ENCODE peak calls at places on chromosome 18, in ten cellular contexts. W, H, U, T, V, S, N, X, E and P are unnamed samples.

GRCh38 chr18:78875268-78875997 is 104.2 kb upstream of the SALL3 start:
- DNase-seq in S (peak; percentile 12), W (no peak), N (peak; percentile 19), T (peak; percentile 3), U (peak; percentile 72), X (peak; percentile 38), E (no peak), V (no peak), H (peak; percentile 36), P (no peak)

GRCh38 chr18:79868811-79869541 is 71.2 kb downstream of the KCNG2 start:
- DNase-seq in V (no peak), N (no peak), U (no peak), E (no peak), S (no peak), H (no peak), W (peak; percentile 6), X (no peak), T (no peak), P (no peak)

GRCh38 chr18:67302043-67302442 is 214.5 kb downstream of the DSEL start:
- DNase-seq in U (no peak), V (no peak), H (no peak), W (no peak), T (no peak), N (no peak), E (peak; percentile 51), X (no peak), S (peak; percentile 52), P (no peak)

GRCh38 chr18:78699516-78699915 is 280.1 kb upstream of the SALL3 start:
- DNase-seq in X (no peak), H (no peak), S (no peak), W (no peak), U (no peak), V (no peak), N (no peak), E (no peak), T (no peak), P (no peak)

GRCh38 chr18:78659748-78660147 is 319.9 kb upstream of the SALL3 start:
- DNase-seq in E (no peak), N (no peak), V (no peak), S (no peak), H (no peak), U (peak; percentile 67), T (no peak), X (peak; percentile 59), W (no peak), P (no peak)

GRCh38 chr18:11021477-11021876 is 127.9 kb downstream of the PIEZO2 start:
- DNase-seq in H (no peak), S (no peak), W (no peak), N (no peak), T (no peak), X (no peak), E (no peak), U (no peak), V (no peak), P (no peak)

GRCh38 chr18:59549797-59550516 is 147.3 kb downstream of the CCBE1 start:
- DNase-seq in U (no peak), T (no peak), E (no peak), V (no peak), N (no peak), S (no peak), W (no peak), X (peak; percentile 52), H (no peak), P (no peak)

GRCh38 chr18:60295776-60296175 is 76.8 kb downstream of the MC4R start:
- DNase-seq in S (no peak), E (no peak), W (no peak), T (no peak), H (no peak), X (no peak), U (peak; percentile 11), V (no peak), N (no peak), P (no peak)

DNA sequence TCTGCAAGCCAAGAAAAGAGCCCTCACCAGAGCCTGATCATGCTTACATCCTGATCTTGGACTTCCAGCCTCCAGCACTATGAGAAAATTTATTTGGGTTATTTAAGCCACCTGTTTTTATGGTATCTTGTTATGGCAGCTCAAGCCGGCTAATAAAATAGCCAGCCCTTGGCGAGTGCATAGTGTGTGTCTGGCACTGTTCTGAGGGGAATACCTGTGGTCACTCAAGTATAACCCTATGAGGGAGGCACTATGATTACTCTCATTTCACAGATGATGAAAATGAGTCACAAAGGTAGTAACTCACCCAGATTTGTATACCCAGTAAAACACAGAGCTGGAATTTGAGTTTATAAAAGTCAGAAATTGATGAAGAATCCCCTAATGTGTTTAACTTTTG is 556.9 kb upstream of the SETBP1 start:
- DNase-seq in X (no peak), N (no peak), U (no peak), T (no peak), V (no peak), W (no peak), S (no peak), H (no peak), E (no peak), P (no peak)
- H3K4me3 ChIP-seq in X (no peak overlapping the region), N (no peak overlapping the region), U (no peak overlapping the region), T (no peak overlapping the region), V (no peak overlapping the region), W (no peak overlapping the region), S (no peak overlapping the region), H (no peak overlapping the region), E (no peak overlapping the region), P (no peak overlapping the region)

GRCh38 chr18:43396266-43396665 is 119.0 kb upstream of the SYT4 start:
- DNase-seq in E (no peak), V (no peak), X (peak; percentile 10), H (peak; percentile 5), S (peak; percentile 53), T (no peak), W (no peak), N (no peak), U (peak; percentile 38), P (no peak)
- TF ChIP-seq CTCF in E (peak; percentile 23), V (peak; percentile 17), X (peak; percentile 59), H (no peak), S (peak; percentile 38), T (no peak), W (peak; percentile 29), N (no peak), U (peak; percentile 69), P (peak; percentile 25)

GRCh38 chr18:3492721-3493120 is 42.7 kb downstream of the TGIF1 start:
- DNase-seq in V (no peak), U (no peak), W (no peak), H (no peak), E (no peak), N (no peak), X (no peak), T (no peak), S (no peak), P (no peak)
- H3K4me3 ChIP-seq in V (no peak overlapping the region), U (no peak overlapping the region), W (no peak overlapping the region), H (no peak overlapping the region), E (no peak overlapping the region), N (no peak overlapping the region), X (no peak overlapping the region), T (no peak overlapping the region), S (no peak overlapping the region), P (no peak overlapping the region)

DNA sequence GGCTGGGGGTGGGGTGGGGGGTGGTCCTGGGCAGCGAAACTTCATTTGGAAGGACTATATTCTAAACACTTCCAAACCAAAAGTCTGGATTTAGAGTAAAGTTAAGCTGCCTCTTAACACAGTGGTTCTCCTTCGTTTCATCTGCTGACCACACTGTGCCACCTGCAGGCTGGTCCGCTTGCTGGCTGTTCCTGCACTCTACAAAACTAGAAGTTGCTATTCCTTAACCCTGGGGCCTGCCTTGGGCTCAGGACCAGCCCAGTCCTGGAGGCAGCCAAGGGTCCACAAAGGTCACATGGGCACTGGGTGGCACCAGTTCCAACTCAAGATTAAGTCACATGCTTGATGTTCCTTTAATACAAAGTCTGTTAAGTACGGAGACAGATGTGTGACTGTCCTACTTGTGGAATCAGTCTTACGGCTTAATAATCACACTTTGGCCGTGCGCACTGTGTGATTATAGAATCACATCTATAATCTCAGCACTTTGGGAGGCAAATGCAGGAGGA is 195.4 kb downstream of the FAM210A start:
- DNase-seq in U (peak; percentile 52), H (peak; percentile 46), S (peak; percentile 18), T (no peak), E (peak; percentile 8), X (peak; percentile 43), N (peak; percentile 4), V (no peak), W (peak; percentile 52), P (no peak)
- TF ChIP-seq CTCF in U (peak; percentile 61), H (peak; percentile 46), S (peak; percentile 10), T (no peak), E (peak; percentile 42), X (peak; percentile 70), N (peak; percentile 30), V (peak; percentile 33), W (peak; percentile 51), P (peak; percentile 48)

GRCh38 chr18:3625717-3626091 is 175.7 kb downstream of the TGIF1 start:
- DNase-seq in X (no peak), S (peak; percentile 47), E (peak; percentile 19), V (no peak), T (no peak), W (no peak), N (no peak), U (no peak), H (no peak), P (no peak)

GRCh38 chr18:3624818-3625716 is 175.1 kb downstream of the TGIF1 start:
- DNase-seq in T (peak; percentile 26), X (no peak), E (peak; percentile 98), N (peak; percentile 86), H (peak; percentile 96), U (no peak), S (peak; percentile 99), W (no peak), V (no peak), P (no peak)

GRCh38 chr18:3626927-3627240 is 176.9 kb downstream of the TGIF1 start:
- DNase-seq in N (no peak), T (no peak), S (no peak), W (no peak), X (no peak), E (no peak), U (no peak), H (no peak), V (no peak), P (no peak)

GRCh38 chr18:3623769-3624545 is 174.0 kb downstream of the TGIF1 start:
- DNase-seq in X (peak; percentile 70), E (peak; percentile 98), S (peak; percentile 99), T (no peak), H (peak; percentile 99), W (peak; percentile 50), N (peak; percentile 96), U (peak; percentile 93), V (no peak), P (no peak)

GRCh38 chr18:3624546-3624817 is 174.5 kb downstream of the TGIF1 start:
- DNase-seq in T (no peak), V (no peak), S (no peak), E (no peak), N (no peak), U (no peak), H (no peak), X (no peak), W (no peak), P (no peak)
- H3K4me3 ChIP-seq in T (no peak overlapping the region), V (no peak overlapping the region), S (peak overlapping the region; percentile 41), E (peak overlapping the region; percentile 29), N (peak overlapping the region; percentile 30), U (no peak overlapping the region), H (peak overlapping the region; percentile 32), X (peak overlapping the region; percentile 53), W (no peak overlapping the region), P (no peak overlapping the region)

DNA sequence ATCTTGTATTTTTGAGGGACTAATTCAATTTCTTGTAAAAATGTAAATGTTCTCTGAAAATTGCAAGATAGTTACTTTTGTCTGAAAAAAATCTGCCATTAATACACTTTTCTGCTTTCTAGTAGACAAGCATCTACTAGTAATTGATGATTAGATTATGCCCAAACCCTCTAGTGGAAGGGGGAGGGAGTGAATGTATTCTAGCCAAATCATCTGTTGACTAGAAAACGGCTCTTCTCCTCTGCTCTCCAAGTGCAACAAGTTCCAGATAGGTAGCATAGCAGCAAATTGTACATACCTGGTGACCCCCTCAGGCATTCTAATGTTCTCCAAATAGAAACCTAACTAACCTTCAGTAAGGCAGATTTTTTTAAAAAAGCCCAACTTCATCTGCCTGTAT is 58.6 kb downstream of the RELCH start:
- DNase-seq in X (peak; percentile 24), N (no peak), E (no peak), V (no peak), S (no peak), T (no peak), W (no peak), U (no peak), H (no peak), P (no peak)
- TF ChIP-seq CTCF in X (peak; percentile 25), N (peak; percentile 42), E (no peak), V (peak; percentile 17), S (no peak), T (no peak), W (no peak), U (peak; percentile 33), H (no peak), P (peak; percentile 15)